ENCODE peak calls at places on chromosomes 12 and 14, in five cellular contexts. J is bronchial epithelial cell; F is esophagus squamous epithelium; Z is IMR-90; T is CD8-positive, alpha-beta T cell. V is an unnamed sample.

GRCh38 chr12:15706010-15706676 is 83.0 kb downstream of the EPS8 start:
- DNase-seq in T (no peak), J (no peak), Z (no peak), F (no peak), V (no peak)

GRCh38 chr12:30930238-30931010 is 3.9 kb downstream of the TSPAN11 start:
- DNase-seq in T (no peak), F (no peak), J (no peak), Z (no peak), V (no peak)

GRCh38 chr12:26651566-26652188 is 181.3 kb downstream of the ITPR2 start:
- DNase-seq in J (peak), Z (peak), T (no peak), F (no peak), V (peak)

GRCh38 chr12:129839679-129840078 is 64.1 kb downstream of the TMEM132D start:
- DNase-seq in T (no peak), Z (no peak), F (no peak), J (no peak), V (no peak)

GRCh38 chr12:50101663-50102062 is 2.1 kb upstream of the GPD1 start:
- DNase-seq in T (no peak), J (peak), F (no peak), Z (peak), V (peak)

GRCh38 chr14:91140672-91141071 is 26.8 kb downstream of the DGLUCY start:
- DNase-seq in F (no peak), J (peak), Z (no peak), T (no peak), V (peak)

GRCh38 chr14:95387826-95388445 is 68.2 kb upstream of the CLMN start:
- DNase-seq in J (no peak), Z (no peak), T (no peak), F (no peak), V (no peak)

GRCh38 chr14:88688386-88688785 is 104.4 kb downstream of the EML5 start:
- DNase-seq in F (no peak), Z (no peak), T (no peak), J (no peak), V (no peak)

GRCh38 chr12:58420496-58420895 is 479.1 kb downstream of the ATP23 start:
- DNase-seq in J (peak), Z (no peak), T (no peak), F (no peak), V (peak)

GRCh38 chr14:22882529-22883190 is 362 bp upstream of the REM2 start:
- DNase-seq in J (peak), F (no peak), Z (peak), T (no peak), V (peak)

GRCh38 chr12:108850854-108851573 is 6.4 kb downstream of the SSH1 start:
- DNase-seq in J (no peak), F (no peak), Z (peak), T (no peak), V (peak)

GRCh38 chr12:6839482-6840201 is 1.1 kb upstream of the GNB3 start:
- DNase-seq in Z (no peak), F (no peak), J (no peak), T (no peak), V (no peak)

DNA sequence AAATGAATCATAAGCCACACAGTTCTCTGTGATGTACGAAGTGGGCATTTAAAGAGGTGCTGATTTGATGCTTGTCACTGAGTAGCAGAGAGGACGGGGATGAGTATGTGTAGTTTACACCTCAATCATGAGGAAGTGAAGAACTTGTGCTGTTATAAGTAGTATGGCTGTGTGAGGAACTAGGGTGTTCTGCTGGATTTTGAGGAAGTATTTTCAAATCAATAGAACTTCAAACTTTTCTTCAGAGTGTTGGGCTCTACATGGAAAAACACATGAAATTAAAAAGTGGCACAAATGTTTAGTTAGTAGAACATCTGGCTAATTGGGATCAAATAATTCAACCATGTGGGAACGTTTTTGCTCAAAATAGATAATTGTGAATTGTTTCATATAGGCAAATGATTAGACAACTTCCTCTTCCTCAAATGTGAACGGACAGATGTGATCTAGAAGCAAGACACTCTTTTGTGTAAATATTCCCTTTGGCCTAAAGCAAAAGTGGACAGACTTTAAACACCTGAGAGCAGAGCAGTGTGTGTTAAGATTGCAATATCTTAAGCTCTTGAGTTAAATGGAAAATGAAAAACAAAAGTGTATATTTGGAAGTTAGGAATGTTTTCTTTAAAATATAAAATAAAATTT is 168.5 kb downstream of the NAV3 start:
- DNase-seq in Z (no peak), T (no peak), J (no peak), F (no peak), V (no peak)
- H3K4me3 ChIP-seq in Z (no peak), T (no peak), J (no peak), F (no peak), V (no peak)

GRCh38 chr14:56213288-56213687 is 95.1 kb downstream of the PELI2 start:
- DNase-seq in F (no peak), Z (no peak), T (no peak), J (no peak), V (no peak)

GRCh38 chr14:56212541-56212940 is 94.3 kb downstream of the PELI2 start:
- DNase-seq in T (no peak), F (no peak), Z (no peak), J (no peak), V (no peak)

GRCh38 chr14:56210570-56210969 is 92.4 kb downstream of the PELI2 start:
- DNase-seq in T (no peak), F (no peak), Z (no peak), J (no peak), V (no peak)

GRCh38 chr14:56211124-56211523 is 92.9 kb downstream of the PELI2 start:
- DNase-seq in T (no peak), Z (no peak), F (no peak), J (no peak), V (no peak)

DNA sequence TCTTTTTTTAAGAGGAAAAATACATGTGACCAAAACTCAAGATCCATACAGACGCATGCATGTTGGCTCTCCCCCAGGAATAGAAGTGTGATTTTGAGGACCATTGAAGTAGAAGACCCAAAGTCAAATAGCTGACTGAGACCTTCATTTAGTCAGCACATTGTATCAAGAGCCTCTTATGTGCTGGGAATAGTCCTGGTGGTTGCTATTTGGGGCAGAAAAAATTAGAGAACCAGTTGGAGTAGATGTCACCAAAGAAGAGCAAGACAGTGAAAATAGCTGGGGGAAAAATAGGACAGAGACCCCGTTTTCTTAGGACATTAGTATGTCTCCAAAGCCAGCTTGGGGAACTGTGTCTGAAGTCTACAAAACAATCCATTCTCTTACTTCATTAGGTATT is 93.6 kb downstream of the PELI2 start:
- DNase-seq in F (no peak), T (no peak), Z (no peak), J (no peak), V (no peak)
- TF ChIP-seq CTCF in F (no peak), T (no peak), Z (no peak), J (no peak), V (no peak)

DNA sequence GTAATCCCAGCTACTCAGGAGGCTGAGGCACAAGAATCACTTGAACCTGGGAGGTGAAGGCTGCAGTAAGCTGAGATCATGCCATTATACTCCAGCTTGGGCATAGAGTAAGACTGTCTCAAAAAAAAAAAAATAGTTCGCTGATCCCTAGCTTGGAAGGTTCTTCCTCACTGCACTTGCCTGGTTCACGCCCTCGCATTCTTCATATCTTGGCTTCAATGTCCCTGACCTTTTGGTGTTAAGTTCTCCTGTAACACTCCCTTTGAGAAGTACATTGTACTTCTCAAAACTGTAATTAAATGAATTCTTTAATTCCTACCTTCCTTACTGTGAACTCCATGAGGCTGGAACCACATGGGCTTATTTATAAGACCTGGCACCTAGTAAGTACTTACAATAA is 16.5 kb upstream of the TPCN1 start:
- DNase-seq in F (no peak), Z (no peak), T (no peak), J (no peak), V (no peak)
- H3K4me3 ChIP-seq in F (no peak), Z (no peak), T (no peak), J (no peak), V (no peak)

DNA sequence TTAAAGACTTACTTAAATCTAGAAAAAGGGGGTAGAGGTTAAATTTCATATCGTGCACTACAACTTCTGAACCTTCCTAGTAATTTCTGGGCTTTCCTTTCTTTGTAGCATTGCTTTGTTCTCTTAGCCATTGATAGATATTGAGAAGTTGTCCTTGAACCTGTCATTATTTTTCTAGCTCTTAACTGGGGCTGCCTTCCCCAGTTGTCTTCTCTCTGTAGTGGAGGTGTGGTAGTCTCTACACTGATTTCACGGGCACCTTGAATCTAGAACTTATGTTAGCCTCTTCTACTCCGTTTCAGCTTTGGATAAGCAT is 504.0 kb downstream of the PCNX1 start:
- DNase-seq in Z (no peak), F (no peak), T (no peak), J (no peak), V (no peak)
- TF ChIP-seq CTCF in Z (no peak), F (no peak), T (no peak), J (no peak), V (no peak)

DNA sequence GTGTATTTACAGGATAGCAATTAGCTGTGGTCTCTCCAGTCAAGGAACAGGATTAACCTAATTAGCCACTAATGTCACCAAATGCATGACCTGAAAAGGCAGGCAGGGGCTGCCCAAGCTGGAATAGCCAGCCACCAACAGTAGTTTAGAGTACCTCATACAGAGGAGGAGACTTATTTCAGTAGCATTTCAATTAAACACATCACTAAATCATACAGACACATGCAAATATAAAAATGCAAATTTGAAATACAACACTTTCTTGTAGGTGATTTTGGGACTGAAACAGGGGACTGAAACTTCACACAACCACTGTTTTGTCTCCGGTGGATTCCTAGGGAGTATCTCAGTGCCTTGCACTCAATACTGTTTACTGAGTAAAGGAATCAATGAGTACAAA is 647 bp upstream of the IFNG-AS1 start:
- DNase-seq in F (no peak), J (no peak), T (no peak), Z (no peak), V (no peak)
- H3K4me3 ChIP-seq in F (no peak), J (no peak), T (no peak), Z (no peak), V (no peak)

DNA sequence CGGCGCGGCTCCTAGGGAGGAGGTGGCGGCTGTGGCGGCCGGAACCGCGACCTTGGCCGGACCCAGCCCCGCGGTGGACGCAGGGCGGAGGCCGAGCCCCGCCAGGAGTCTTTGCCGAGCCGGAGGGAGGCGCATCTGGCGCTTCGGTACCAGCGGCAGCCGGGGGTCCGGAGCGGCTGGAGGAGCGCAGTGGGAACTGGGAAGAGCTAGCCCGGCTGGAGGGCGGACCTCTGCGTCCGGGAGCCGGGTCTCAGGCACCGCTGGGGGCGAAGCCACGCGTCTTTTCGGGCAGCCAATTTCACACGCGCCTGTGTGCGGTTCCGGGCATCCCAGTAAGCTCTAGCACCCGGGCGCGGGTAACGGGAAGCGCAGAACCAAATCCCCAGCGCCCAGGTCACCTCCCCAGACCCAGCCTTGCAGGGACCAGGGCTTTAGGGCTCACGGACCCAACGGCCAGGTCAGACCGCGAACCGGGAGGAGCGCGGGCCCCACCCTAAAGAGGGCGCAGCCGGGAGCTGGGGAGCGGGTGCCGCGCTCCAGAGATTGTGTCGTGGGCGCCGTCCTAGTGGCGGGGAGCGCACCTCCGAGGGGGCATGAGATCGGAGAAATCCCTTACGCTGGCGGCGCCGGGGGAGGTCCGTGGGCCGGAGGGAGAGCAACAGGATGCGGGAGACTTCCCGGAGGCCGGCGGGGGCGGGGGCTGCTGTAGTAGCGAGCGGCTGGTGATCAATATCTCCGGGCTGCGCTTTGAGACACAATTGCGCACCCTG is 89.4 kb downstream of the GALNT8 start:
- DNase-seq in T (no peak), Z (no peak), F (no peak), J (no peak), V (no peak)
- TF ChIP-seq CTCF in T (no peak), Z (no peak), F (no peak), J (no peak), V (no peak)

GRCh38 chr12:46562625-46563228 is 190.2 kb upstream of the SLC38A2 start:
- DNase-seq in T (no peak), J (peak), F (no peak), Z (peak), V (peak)
- H3K4me3 ChIP-seq in T (no peak), J (no peak), F (peak), Z (no peak), V (no peak)

GRCh38 chr12:120495723-120496352 is at the start of gene DYNLL1:
- DNase-seq in Z (peak), F (peak), T (peak), J (peak), V (peak)
- TF ChIP-seq CTCF in Z (no peak), F (no peak), T (no peak), J (no peak), V (no peak)

GRCh38 chr12:85803923-85804322 is 32.3 kb downstream of the RASSF9 start:
- DNase-seq in Z (no peak), T (no peak), J (no peak), F (no peak), V (no peak)

GRCh38 chr12:85803231-85803630 is 33.0 kb downstream of the RASSF9 start:
- DNase-seq in J (no peak), Z (peak), F (no peak), T (no peak), V (peak)

GRCh38 chr12:85804663-85805062 is 31.5 kb downstream of the RASSF9 start:
- DNase-seq in Z (no peak), F (no peak), J (no peak), T (no peak), V (peak)

GRCh38 chr12:85807681-85808228 is 28.5 kb downstream of the RASSF9 start:
- DNase-seq in J (no peak), T (no peak), Z (no peak), F (no peak), V (no peak)

GRCh38 chr12:85805654-85806053 is 30.6 kb downstream of the RASSF9 start:
- DNase-seq in J (no peak), Z (no peak), F (no peak), T (no peak), V (peak)
- H3K4me3 ChIP-seq in J (no peak), Z (no peak), F (no peak), T (no peak), V (no peak)

DNA sequence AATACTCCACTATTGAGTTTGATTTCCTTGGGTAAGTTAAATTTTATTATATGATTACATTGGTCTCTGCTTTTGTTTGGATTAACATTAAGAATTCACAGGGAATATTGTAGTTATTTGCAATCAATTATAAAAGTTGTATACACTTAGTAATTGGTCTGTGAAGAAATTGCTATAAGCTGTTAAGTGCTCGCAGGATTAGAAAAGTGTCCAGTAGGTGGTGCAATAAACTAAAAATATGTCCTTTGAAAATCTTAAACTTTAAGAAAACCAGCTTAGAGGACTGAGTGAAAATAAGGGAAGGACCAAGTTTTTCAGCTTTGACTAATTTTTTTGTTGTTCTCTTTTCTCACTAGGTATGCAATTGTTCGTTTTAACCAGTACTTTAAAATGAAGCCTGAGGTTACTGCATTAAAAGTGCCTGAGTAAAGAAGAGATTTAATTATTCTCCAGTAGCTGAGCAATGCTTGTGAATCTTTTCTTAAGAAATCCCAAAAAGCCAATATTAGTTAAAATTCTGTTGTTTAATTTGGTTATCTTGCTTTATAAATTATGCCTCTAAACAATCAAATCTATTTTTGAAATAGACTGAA is 59.7 kb downstream of the ETNK1 start:
- DNase-seq in Z (peak), F (no peak), T (no peak), J (peak), V (peak)
- TF ChIP-seq CTCF in Z (peak), F (no peak), T (peak), J (peak), V (peak)

V was measured in fibroblast of the aortic adventitia.